ENCODE peak calls at places on chromosomes 7 and 10, in ten cellular contexts. D is Right ventricle myocardium superior, T is renal cortical epithelial cell, C is RPMI7951, H is fibroblast of pulmonary artery, J is nephron progenitor cell, M is iPS DF 19.7, V is amniotic epithelial cell, O is NCI-H460, Q is fibroblast of lung. L is an unnamed sample.

GRCh38 chr10:124686707-124687376 is 57.3 kb downstream of the FAM53B start:
- DNase-seq in T (no peak), V (no peak), O (no peak), D (peak; percentile 10), M (no peak), J (no peak), H (no peak), C (no peak), Q (no peak), L (no peak)

GRCh38 chr7:157551325-157552070 is 214.7 kb downstream of the DNAJB6 start:
- DNase-seq in O (no peak), D (peak; percentile 25), J (no peak), C (no peak), V (no peak), M (no peak), H (no peak), Q (no peak), T (no peak), L (no peak)

GRCh38 chr7:31062746-31063435 is 10.8 kb downstream of the ADCYAP1R1 start:
- DNase-seq in M (no peak), Q (no peak), C (no peak), O (no peak), H (no peak), J (no peak), T (no peak), D (no peak), V (no peak), L (peak; percentile 40)

GRCh38 chr10:11827414-11827813 is 4.3 kb downstream of the PROSER2 start:
- DNase-seq in H (no peak), V (no peak), J (no peak), M (no peak), C (no peak), O (no peak), T (no peak), D (no peak), Q (no peak), L (no peak)

GRCh38 chr10:63157845-63158624 is 24.9 kb downstream of the NRBF2 start:
- DNase-seq in M (peak; percentile 60), D (no peak), O (peak; percentile 86), T (peak; percentile 88), J (peak; percentile 45), V (peak; percentile 89), H (peak; percentile 96), Q (peak; percentile 95), C (peak; percentile 80), L (no peak)

GRCh38 chr10:113518816-113519591 is 33.8 kb upstream of the HABP2 start:
- DNase-seq in D (no peak), M (no peak), Q (no peak), H (peak; percentile 10), C (no peak), O (no peak), J (no peak), T (no peak), V (no peak), L (no peak)

GRCh38 chr7:7720750-7721621 is 2.6 kb upstream of the RPA3 start:
- DNase-seq in J (no peak), C (no peak), T (no peak), V (no peak), O (no peak), H (no peak), M (no peak), D (no peak), Q (no peak), L (no peak)

GRCh38 chr10:102602272-102603045 is 41.8 kb upstream of the TRIM8 start:
- DNase-seq in H (peak; percentile 81), Q (peak; percentile 51), D (peak; percentile 71), C (no peak), J (no peak), V (peak; percentile 88), M (no peak), T (no peak), O (no peak), L (no peak)

GRCh38 chr7:99997545-99998137 is 17.8 kb upstream of the ZKSCAN1 start:
- DNase-seq in T (no peak), Q (peak; percentile 46), J (no peak), M (no peak), C (peak; percentile 45), D (peak; percentile 78), H (peak; percentile 36), O (no peak), V (peak; percentile 31), L (peak; percentile 82)